ENCODE peak calls at places on chromosomes 5 and 9, in five cellular contexts. One of them, this sample, is unnamed.

GRCh38 chr5:168802337-168802736 is 223.2 kb upstream of the PANK3 start:
- DNase-seq in body of pancreas: no peak
- DNase-seq in AG10803: no peak
- DNase-seq in activated CD4-positive, alpha-beta T cell treated with anti-CD3 and anti-CD28 coated beads, Interleukin-2, amount 10 ng/mL, durations not matched to agents 7 days and 5 days: no peak
- DNase-seq in fibroblast of the conjunctiva: no peak
- DNase-seq in this sample: no peak

GRCh38 chr5:151162794-151163193 is 5.2 kb upstream of the ANXA6 start:
- DNase-seq in body of pancreas: no peak
- DNase-seq in AG10803: peak
- DNase-seq in activated CD4-positive, alpha-beta T cell treated with anti-CD3 and anti-CD28 coated beads, Interleukin-2, amount 10 ng/mL, durations not matched to agents 7 days and 5 days: no peak
- DNase-seq in fibroblast of the conjunctiva: no peak
- DNase-seq in this sample: no peak

GRCh38 chr5:26237489-26237888 is 800.9 kb downstream of the CDH9 start:
- DNase-seq in body of pancreas: no peak
- DNase-seq in AG10803: no peak
- DNase-seq in activated CD4-positive, alpha-beta T cell treated with anti-CD3 and anti-CD28 coated beads, Interleukin-2, amount 10 ng/mL, durations not matched to agents 7 days and 5 days: no peak
- DNase-seq in fibroblast of the conjunctiva: no peak
- DNase-seq in this sample: no peak

GRCh38 chr5:148939676-148940075 is 113.3 kb downstream of the ADRB2 start:
- DNase-seq in body of pancreas: no peak
- DNase-seq in AG10803: peak
- DNase-seq in activated CD4-positive, alpha-beta T cell treated with anti-CD3 and anti-CD28 coated beads, Interleukin-2, amount 10 ng/mL, durations not matched to agents 7 days and 5 days: no peak
- DNase-seq in fibroblast of the conjunctiva: no peak
- DNase-seq in this sample: no peak

GRCh38 chr5:6819521-6819920 is 106.3 kb downstream of the TENT4A start:
- DNase-seq in body of pancreas: no peak
- DNase-seq in AG10803: no peak
- DNase-seq in activated CD4-positive, alpha-beta T cell treated with anti-CD3 and anti-CD28 coated beads, Interleukin-2, amount 10 ng/mL, durations not matched to agents 7 days and 5 days: no peak
- DNase-seq in fibroblast of the conjunctiva: no peak
- DNase-seq in this sample: no peak

GRCh38 chr5:177479774-177480173 is 6.3 kb upstream of the DBN1 start:
- DNase-seq in body of pancreas: no peak
- DNase-seq in AG10803: peak
- DNase-seq in activated CD4-positive, alpha-beta T cell treated with anti-CD3 and anti-CD28 coated beads, Interleukin-2, amount 10 ng/mL, durations not matched to agents 7 days and 5 days: no peak
- DNase-seq in fibroblast of the conjunctiva: no peak
- DNase-seq in this sample: no peak

GRCh38 chr5:8060235-8061139 is 191.5 kb downstream of the MTRR start:
- DNase-seq in body of pancreas: no peak
- DNase-seq in AG10803: no peak
- DNase-seq in activated CD4-positive, alpha-beta T cell treated with anti-CD3 and anti-CD28 coated beads, Interleukin-2, amount 10 ng/mL, durations not matched to agents 7 days and 5 days: no peak
- DNase-seq in fibroblast of the conjunctiva: no peak
- DNase-seq in this sample: no peak

GRCh38 chr9:130393681-130394071 is 51.1 kb upstream of the ASS1 start:
- DNase-seq in body of pancreas: no peak
- DNase-seq in AG10803: no peak
- DNase-seq in activated CD4-positive, alpha-beta T cell treated with anti-CD3 and anti-CD28 coated beads, Interleukin-2, amount 10 ng/mL, durations not matched to agents 7 days and 5 days: no peak
- DNase-seq in fibroblast of the conjunctiva: no peak
- DNase-seq in this sample: no peak

GRCh38 chr5:96962540-96962991 is 26.7 kb downstream of the LNPEP start:
- DNase-seq in body of pancreas: no peak
- DNase-seq in AG10803: no peak
- DNase-seq in activated CD4-positive, alpha-beta T cell treated with anti-CD3 and anti-CD28 coated beads, Interleukin-2, amount 10 ng/mL, durations not matched to agents 7 days and 5 days: no peak
- DNase-seq in fibroblast of the conjunctiva: no peak
- DNase-seq in this sample: no peak

GRCh38 chr5:1510631-1511030 is 13.1 kb downstream of the LPCAT1 start:
- DNase-seq in body of pancreas: peak
- DNase-seq in AG10803: no peak
- DNase-seq in activated CD4-positive, alpha-beta T cell treated with anti-CD3 and anti-CD28 coated beads, Interleukin-2, amount 10 ng/mL, durations not matched to agents 7 days and 5 days: no peak
- DNase-seq in fibroblast of the conjunctiva: no peak
- DNase-seq in this sample: peak

GRCh38 chr9:129412814-129413536 is 207.9 kb downstream of the C9orf50 start:
- DNase-seq in body of pancreas: peak
- DNase-seq in AG10803: peak
- DNase-seq in activated CD4-positive, alpha-beta T cell treated with anti-CD3 and anti-CD28 coated beads, Interleukin-2, amount 10 ng/mL, durations not matched to agents 7 days and 5 days: peak
- DNase-seq in fibroblast of the conjunctiva: peak
- DNase-seq in this sample: no peak

This sample was measured in type B pancreatic cell.